ENCODE peak calls at places on chromosomes 13 and 19, in six cellular contexts. One of them, this sample, is unnamed.

GRCh38 chr19:8358948-8359347 is 5.0 kb upstream of the ANGPTL4 start:
- DNase-seq in SK-N-SH: no peak
- DNase-seq in right atrium auricular region: no peak
- DNase-seq in mammary epithelial cell: no peak
- DNase-seq in WTC11: no peak
- DNase-seq in BJ: no peak
- DNase-seq in this sample: no peak

GRCh38 chr13:68927387-68928026 is 1180.1 kb upstream of the ATXN8OS start:
- DNase-seq in WTC11: peak; percentile 66
- DNase-seq in mammary epithelial cell: no peak
- DNase-seq in BJ: no peak
- DNase-seq in right atrium auricular region: no peak
- DNase-seq in SK-N-SH: peak; percentile 6
- DNase-seq in this sample: peak; percentile 43

GRCh38 chr19:10203686-10204085 is 8.9 kb upstream of the DNMT1 start:
- DNase-seq in SK-N-SH: no peak
- DNase-seq in mammary epithelial cell: no peak
- DNase-seq in BJ: no peak
- DNase-seq in WTC11: no peak
- DNase-seq in right atrium auricular region: no peak
- DNase-seq in this sample: no peak

GRCh38 chr13:39858794-39859193 is 203.3 kb downstream of the COG6 start:
- DNase-seq in mammary epithelial cell: no peak
- DNase-seq in SK-N-SH: no peak
- DNase-seq in BJ: no peak
- DNase-seq in right atrium auricular region: no peak
- DNase-seq in WTC11: no peak
- DNase-seq in this sample: no peak

GRCh38 chr13:48492123-48493075 is 40.5 kb downstream of the RCBTB2 start:
- DNase-seq in right atrium auricular region: peak; percentile 85
- DNase-seq in SK-N-SH: no peak
- DNase-seq in BJ: peak; percentile 49
- DNase-seq in WTC11: no peak
- DNase-seq in mammary epithelial cell: peak; percentile 57
- DNase-seq in this sample: no peak

GRCh38 chr19:45969676-45970075 is 4.0 kb downstream of the NOVA2 start:
- DNase-seq in BJ: no peak
- DNase-seq in SK-N-SH: no peak
- DNase-seq in WTC11: no peak
- DNase-seq in mammary epithelial cell: no peak
- DNase-seq in right atrium auricular region: no peak
- DNase-seq in this sample: no peak

GRCh38 chr19:51422053-51422448 is 4.6 kb upstream of the SIGLEC10 start:
- DNase-seq in mammary epithelial cell: peak; percentile 63
- DNase-seq in right atrium auricular region: peak; percentile 64
- DNase-seq in WTC11: peak; percentile 97
- DNase-seq in SK-N-SH: peak; percentile 91
- DNase-seq in BJ: no peak
- DNase-seq in this sample: peak; percentile 86

GRCh38 chr13:101915755-101916107 is 463.3 kb downstream of the ITGBL1 start:
- DNase-seq in WTC11: no peak
- DNase-seq in SK-N-SH: no peak
- DNase-seq in right atrium auricular region: no peak
- DNase-seq in mammary epithelial cell: no peak
- DNase-seq in BJ: no peak
- DNase-seq in this sample: peak; percentile 36

GRCh38 chr13:22062478-22063205 is 391.8 kb downstream of the FGF9 start:
- DNase-seq in BJ: no peak
- DNase-seq in WTC11: no peak
- DNase-seq in mammary epithelial cell: no peak
- DNase-seq in right atrium auricular region: no peak
- DNase-seq in SK-N-SH: no peak
- DNase-seq in this sample: no peak

GRCh38 chr13:98285317-98285716 is 108.2 kb upstream of the RNF113B start:
- DNase-seq in mammary epithelial cell: no peak
- DNase-seq in SK-N-SH: peak; percentile 39
- DNase-seq in BJ: no peak
- DNase-seq in right atrium auricular region: no peak
- DNase-seq in WTC11: no peak
- DNase-seq in this sample: no peak

GRCh38 chr13:30963794-30964193 is 31.3 kb downstream of the TEX26 start:
- DNase-seq in SK-N-SH: no peak
- DNase-seq in WTC11: no peak
- DNase-seq in mammary epithelial cell: peak; percentile 4
- DNase-seq in BJ: no peak
- DNase-seq in right atrium auricular region: no peak
- DNase-seq in this sample: no peak

GRCh38 chr13:79870766-79871165 is 389.8 kb downstream of the NDFIP2 start:
- DNase-seq in mammary epithelial cell: peak; percentile 55
- DNase-seq in BJ: no peak
- DNase-seq in WTC11: no peak
- DNase-seq in SK-N-SH: no peak
- DNase-seq in right atrium auricular region: no peak
- DNase-seq in this sample: no peak

GRCh38 chr19:33403973-33404304 is 30.4 kb downstream of the CEBPG start:
- DNase-seq in BJ: no peak
- DNase-seq in SK-N-SH: no peak
- DNase-seq in mammary epithelial cell: no peak
- DNase-seq in WTC11: no peak
- DNase-seq in right atrium auricular region: no peak
- DNase-seq in this sample: no peak

GRCh38 chr13:106919638-106920037 is 351.7 kb upstream of the ARGLU1 start:
- DNase-seq in WTC11: peak; percentile 16
- DNase-seq in mammary epithelial cell: no peak
- DNase-seq in BJ: no peak
- DNase-seq in SK-N-SH: no peak
- DNase-seq in right atrium auricular region: peak; percentile 69
- DNase-seq in this sample: peak; percentile 25

GRCh38 chr19:29537601-29538000 is 11.8 kb downstream of the VSTM2B start:
- DNase-seq in SK-N-SH: no peak
- DNase-seq in right atrium auricular region: no peak
- DNase-seq in WTC11: no peak
- DNase-seq in mammary epithelial cell: no peak
- DNase-seq in BJ: no peak
- DNase-seq in this sample: no peak

GRCh38 chr13:114249062-114249461 is 14.4 kb downstream of the CDC16 start:
- DNase-seq in right atrium auricular region: no peak
- DNase-seq in BJ: no peak
- DNase-seq in mammary epithelial cell: no peak
- DNase-seq in SK-N-SH: no peak
- DNase-seq in WTC11: no peak
- DNase-seq in this sample: no peak

GRCh38 chr19:5788422-5788821 is 2.5 kb downstream of the DUS3L start:
- DNase-seq in mammary epithelial cell: no peak
- DNase-seq in SK-N-SH: no peak
- DNase-seq in WTC11: no peak
- DNase-seq in BJ: no peak
- DNase-seq in right atrium auricular region: no peak
- DNase-seq in this sample: no peak

GRCh38 chr19:2869618-2870017 is 2.5 kb downstream of the ZNF556 start:
- DNase-seq in WTC11: no peak
- DNase-seq in SK-N-SH: no peak
- DNase-seq in BJ: no peak
- DNase-seq in mammary epithelial cell: no peak
- DNase-seq in right atrium auricular region: no peak
- DNase-seq in this sample: no peak

GRCh38 chr13:47256618-47257017 is 359.8 kb upstream of the HTR2A start:
- DNase-seq in right atrium auricular region: no peak
- DNase-seq in SK-N-SH: no peak
- DNase-seq in WTC11: no peak
- DNase-seq in BJ: peak; percentile 32
- DNase-seq in mammary epithelial cell: peak; percentile 85
- DNase-seq in this sample: no peak

GRCh38 chr19:30788105-30788765 is 416.1 kb downstream of the ZNF536 start:
- DNase-seq in WTC11: no peak
- DNase-seq in SK-N-SH: no peak
- DNase-seq in right atrium auricular region: peak; percentile 40
- DNase-seq in BJ: no peak
- DNase-seq in mammary epithelial cell: no peak
- DNase-seq in this sample: no peak

GRCh38 chr13:54799621-54800226 is 1771.1 kb downstream of the OLFM4 start:
- DNase-seq in WTC11: no peak
- DNase-seq in right atrium auricular region: no peak
- DNase-seq in SK-N-SH: no peak
- DNase-seq in BJ: no peak
- DNase-seq in mammary epithelial cell: no peak
- DNase-seq in this sample: no peak

GRCh38 chr13:23656637-23657036 is 86.4 kb downstream of the TNFRSF19 start:
- DNase-seq in BJ: peak; percentile 41
- DNase-seq in right atrium auricular region: no peak
- DNase-seq in SK-N-SH: peak; percentile 77
- DNase-seq in mammary epithelial cell: no peak
- DNase-seq in WTC11: no peak
- DNase-seq in this sample: no peak

GRCh38 chr19:51887522-51888498 is at the start of gene ZNF577:
- DNase-seq in WTC11: peak; percentile 79
- DNase-seq in right atrium auricular region: peak; percentile 86
- DNase-seq in SK-N-SH: peak; percentile 67
- DNase-seq in mammary epithelial cell: peak; percentile 93
- DNase-seq in BJ: peak; percentile 35
- DNase-seq in this sample: peak; percentile 94

GRCh38 chr19:48992571-48993174 is 436 bp downstream of the GYS1 start:
- DNase-seq in mammary epithelial cell: no peak
- DNase-seq in BJ: no peak
- DNase-seq in SK-N-SH: peak; percentile 51
- DNase-seq in WTC11: no peak
- DNase-seq in right atrium auricular region: no peak
- DNase-seq in this sample: no peak

GRCh38 chr19:48994035-48994386 is 324 bp downstream of the RUVBL2 start:
- DNase-seq in WTC11: no peak
- DNase-seq in right atrium auricular region: no peak
- DNase-seq in BJ: no peak
- DNase-seq in SK-N-SH: no peak
- DNase-seq in mammary epithelial cell: no peak
- DNase-seq in this sample: no peak

GRCh38 chr19:48993175-48994034 is at the start of the genes GYS1 and RUVBL2:
- DNase-seq in right atrium auricular region: peak; percentile 99
- DNase-seq in mammary epithelial cell: peak; percentile 100
- DNase-seq in BJ: peak; percentile 98
- DNase-seq in WTC11: peak; percentile 100
- DNase-seq in SK-N-SH: peak; percentile 99
- DNase-seq in this sample: peak; percentile 100

GRCh38 chr19:48999481-49000325 is 6.0 kb downstream of the RUVBL2 start:
- DNase-seq in BJ: no peak
- DNase-seq in right atrium auricular region: no peak
- DNase-seq in WTC11: peak; percentile 89
- DNase-seq in SK-N-SH: peak; percentile 65
- DNase-seq in mammary epithelial cell: peak; percentile 52
- DNase-seq in this sample: peak; percentile 87

DNA sequence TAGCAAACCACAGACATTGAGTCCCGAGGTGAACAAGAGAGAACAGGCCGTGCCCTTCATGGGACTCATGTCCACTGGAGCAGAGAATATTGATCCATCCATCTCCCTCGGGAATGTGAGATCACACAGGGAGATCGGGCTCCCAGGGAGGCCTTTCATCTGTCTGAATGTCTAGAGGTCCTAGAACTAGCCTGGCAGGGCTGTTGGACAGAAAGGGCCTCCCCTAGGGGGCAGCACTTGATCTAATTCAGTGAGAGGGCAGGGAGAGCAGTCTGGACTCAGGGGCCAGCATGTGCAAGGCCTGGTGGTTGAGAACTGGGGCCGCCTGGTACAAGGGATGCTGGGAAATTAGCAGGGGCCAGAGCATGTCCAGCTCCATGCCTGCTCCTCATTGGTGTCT is 4.3 kb downstream of the RUVBL2 start:
- DNase-seq in WTC11: peak; percentile 92
- DNase-seq in SK-N-SH: peak; percentile 69
- DNase-seq in right atrium auricular region: no peak
- DNase-seq in BJ: no peak
- DNase-seq in mammary epithelial cell: no peak
- DNase-seq in this sample: peak; percentile 84
- TF ChIP-seq CTCF in WTC11: peak; percentile 74
- TF ChIP-seq CTCF in SK-N-SH: peak; percentile 71
- TF ChIP-seq CTCF in right atrium auricular region: peak; percentile 46
- TF ChIP-seq CTCF in BJ: peak; percentile 60
- TF ChIP-seq CTCF in mammary epithelial cell: peak; percentile 63
- TF ChIP-seq CTCF in this sample: peak; percentile 64

GRCh38 chr13:97240789-97241734 is 18.9 kb downstream of the MBNL2 start:
- DNase-seq in mammary epithelial cell: no peak
- DNase-seq in WTC11: no peak
- DNase-seq in SK-N-SH: no peak
- DNase-seq in BJ: no peak
- DNase-seq in right atrium auricular region: no peak
- DNase-seq in this sample: no peak

GRCh38 chr13:97238883-97239282 is 16.8 kb downstream of the MBNL2 start:
- DNase-seq in SK-N-SH: no peak
- DNase-seq in BJ: no peak
- DNase-seq in mammary epithelial cell: no peak
- DNase-seq in right atrium auricular region: no peak
- DNase-seq in WTC11: no peak
- DNase-seq in this sample: no peak

GRCh38 chr13:97239943-97240788 is 18.0 kb downstream of the MBNL2 start:
- DNase-seq in mammary epithelial cell: no peak
- DNase-seq in WTC11: no peak
- DNase-seq in right atrium auricular region: no peak
- DNase-seq in SK-N-SH: no peak
- DNase-seq in BJ: no peak
- DNase-seq in this sample: no peak

GRCh38 chr13:97238432-97238831 is 16.3 kb downstream of the MBNL2 start:
- DNase-seq in mammary epithelial cell: no peak
- DNase-seq in WTC11: no peak
- DNase-seq in right atrium auricular region: no peak
- DNase-seq in BJ: no peak
- DNase-seq in SK-N-SH: no peak
- DNase-seq in this sample: no peak

GRCh38 chr13:97239306-97239705 is 17.2 kb downstream of the MBNL2 start:
- DNase-seq in right atrium auricular region: no peak
- DNase-seq in BJ: no peak
- DNase-seq in mammary epithelial cell: no peak
- DNase-seq in WTC11: no peak
- DNase-seq in SK-N-SH: no peak
- DNase-seq in this sample: no peak
- TF ChIP-seq CTCF in right atrium auricular region: no peak
- TF ChIP-seq CTCF in BJ: no peak
- TF ChIP-seq CTCF in mammary epithelial cell: no peak
- TF ChIP-seq CTCF in WTC11: no peak
- TF ChIP-seq CTCF in SK-N-SH: no peak
- TF ChIP-seq CTCF in this sample: no peak

DNA sequence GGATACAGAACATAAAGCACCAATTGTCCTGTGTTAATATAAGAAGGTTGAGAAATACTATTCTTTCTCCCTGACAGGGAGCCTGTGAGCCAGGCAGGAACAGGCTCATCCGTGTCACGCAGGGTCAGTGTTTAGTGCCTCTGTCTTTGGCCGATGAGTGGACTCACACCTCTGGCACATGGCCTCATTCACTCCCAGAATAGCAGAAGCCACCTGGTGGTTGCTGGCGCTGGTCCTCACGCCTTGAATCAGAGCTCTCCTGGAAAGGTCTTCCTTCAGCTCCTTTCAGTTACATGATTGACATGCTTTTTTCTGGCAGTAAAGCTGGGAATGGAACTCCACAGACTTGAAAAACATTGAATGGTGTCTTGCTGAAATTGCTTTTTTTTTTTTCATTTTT is 28.1 kb upstream of the SIAH3 start:
- DNase-seq in WTC11: peak; percentile 50
- DNase-seq in BJ: no peak
- DNase-seq in SK-N-SH: no peak
- DNase-seq in mammary epithelial cell: peak; percentile 60
- DNase-seq in right atrium auricular region: no peak
- DNase-seq in this sample: peak; percentile 39
- TF ChIP-seq CTCF in WTC11: no peak
- TF ChIP-seq CTCF in BJ: no peak
- TF ChIP-seq CTCF in SK-N-SH: no peak
- TF ChIP-seq CTCF in mammary epithelial cell: peak; percentile 74
- TF ChIP-seq CTCF in right atrium auricular region: peak; percentile 44
- TF ChIP-seq CTCF in this sample: no peak

GRCh38 chr19:17944301-17944700 is 11.5 kb downstream of the CCDC124 start:
- DNase-seq in BJ: peak; percentile 34
- DNase-seq in mammary epithelial cell: peak; percentile 68
- DNase-seq in SK-N-SH: no peak
- DNase-seq in right atrium auricular region: no peak
- DNase-seq in WTC11: no peak
- DNase-seq in this sample: no peak
- TF ChIP-seq CTCF in BJ: no peak
- TF ChIP-seq CTCF in mammary epithelial cell: no peak
- TF ChIP-seq CTCF in SK-N-SH: no peak
- TF ChIP-seq CTCF in right atrium auricular region: no peak
- TF ChIP-seq CTCF in WTC11: no peak
- TF ChIP-seq CTCF in this sample: no peak